ENCODE peak calls at places on chromosomes 2 and 18, in ten cellular contexts. U is Peyer's patch; P is A549; S is mammary epithelial cell; Y is right atrium auricular region; X is psoas muscle; I is endodermal cell; G is right lobe of liver; E is CD8-positive, alpha-beta T cell; K is IMR-90. A is an unnamed sample. For H3K4me1, the result is how much of the 10 kb centered on the place peaks cover.

GRCh38 chr18:25299426-25299825 is 52.5 kb downstream of the ZNF521 start:
- DNase-seq in U (no peak), P (no peak), S (peak), Y (no peak), X (no peak), I (no peak), G (no peak), E (no peak), K (peak), A (no peak)

GRCh38 chr2:158052761-158053160 is 48.9 kb upstream of the UPP2 start:
- DNase-seq in U (no peak), P (no peak), S (no peak), Y (no peak), X (no peak), I (no peak), G (no peak), E (no peak), K (no peak), A (no peak)

GRCh38 chr2:15708865-15709820 is 117.5 kb downstream of the DDX1 start:
- DNase-seq in U (no peak), P (no peak), S (no peak), Y (no peak), X (no peak), I (no peak), G (no peak), E (no peak), K (no peak), A (no peak)

GRCh38 chr2:17584689-17585088 is 44.2 kb downstream of the VSNL1 start:
- DNase-seq in U (no peak), P (no peak), S (no peak), Y (no peak), X (no peak), I (no peak), G (no peak), E (no peak), K (no peak), A (no peak)

GRCh38 chr2:127482031-127482430 is 44.3 kb downstream of the IWS1 start:
- DNase-seq in U (no peak), P (no peak), S (no peak), Y (no peak), X (no peak), I (no peak), G (no peak), E (no peak), K (no peak), A (no peak)

GRCh38 chr2:30514134-30514860 is 67.3 kb downstream of the LCLAT1 start:
- DNase-seq in U (no peak), P (no peak), S (peak), Y (no peak), X (no peak), I (no peak), G (peak), E (no peak), K (peak), A (peak)

GRCh38 chr2:26687328-26687727 is 5.2 kb upstream of the KCNK3 start:
- DNase-seq in U (no peak), P (no peak), S (peak), Y (no peak), X (no peak), I (no peak), G (no peak), E (no peak), K (no peak), A (no peak)

GRCh38 chr2:176074919-176075425 is 8.8 kb downstream of the EVX2 start:
- DNase-seq in U (no peak), P (no peak), S (no peak), Y (no peak), X (no peak), I (no peak), G (no peak), E (no peak), K (no peak), A (no peak)

GRCh38 chr2:113966832-113967231 is 76.9 kb downstream of the ACTR3 start:
- DNase-seq in U (no peak), P (peak), S (no peak), Y (no peak), X (no peak), I (no peak), G (no peak), E (no peak), K (peak), A (no peak)

GRCh38 chr2:207155516-207155915 is 10.2 kb downstream of the KLF7 start:
- DNase-seq in U (no peak), P (no peak), S (no peak), Y (no peak), X (no peak), I (no peak), G (no peak), E (no peak), K (no peak), A (no peak)

GRCh38 chr2:175880-176800 is 87.7 kb downstream of the SH3YL1 start:
- DNase-seq in U (peak), P (no peak), S (peak), Y (no peak), X (no peak), I (no peak), G (no peak), E (peak), K (peak), A (no peak)

GRCh38 chr2:240917009-240917683 is 11.0 kb downstream of the CROCC2 start:
- DNase-seq in U (no peak), P (no peak), S (no peak), Y (no peak), X (peak), I (peak), G (peak), E (no peak), K (no peak), A (peak)

GRCh38 chr2:136492901-136493300 is 272.4 kb upstream of the THSD7B start:
- DNase-seq in U (no peak), P (no peak), S (no peak), Y (no peak), X (no peak), I (no peak), G (no peak), E (no peak), K (no peak), A (no peak)

GRCh38 chr2:216918088-216918680 is 58.3 kb upstream of the TNP1 start:
- DNase-seq in U (no peak), P (peak), S (peak), Y (no peak), X (peak), I (peak), G (no peak), E (no peak), K (peak), A (peak)

GRCh38 chr2:75375646-75376582 is 176.6 kb upstream of the TACR1 start:
- DNase-seq in U (no peak), P (no peak), S (peak), Y (no peak), X (no peak), I (no peak), G (no peak), E (no peak), K (peak), A (no peak)

GRCh38 chr2:206274434-206275273 is at the start of gene ZDBF2:
- DNase-seq in U (peak), P (peak), S (peak), Y (no peak), X (peak), I (peak), G (peak), E (no peak), K (peak), A (peak)

GRCh38 chr2:15154289-15154688 is 406.8 kb downstream of the NBAS start:
- DNase-seq in U (no peak), P (no peak), S (peak), Y (no peak), X (no peak), I (no peak), G (no peak), E (no peak), K (peak), A (no peak)

GRCh38 chr2:55482186-55482945 is 37.2 kb upstream of the CFAP36 start:
- DNase-seq in U (no peak), P (peak), S (no peak), Y (no peak), X (no peak), I (no peak), G (no peak), E (no peak), K (peak), A (peak)

GRCh38 chr18:75276813-75277628 is 66.4 kb downstream of the TSHZ1 start:
- DNase-seq in U (no peak), P (no peak), S (no peak), Y (no peak), X (no peak), I (no peak), G (no peak), E (no peak), K (peak), A (no peak)

GRCh38 chr2:29920130-29920577 is 1.2 kb downstream of the ALK start:
- DNase-seq in U (no peak), P (peak), S (peak), Y (no peak), X (peak), I (peak), G (no peak), E (peak), K (no peak), A (peak)

GRCh38 chr2:36678856-36679255 is 17.7 kb upstream of the VIT start:
- DNase-seq in U (no peak), P (peak), S (no peak), Y (no peak), X (no peak), I (no peak), G (no peak), E (no peak), K (no peak), A (no peak)

GRCh38 chr2:205696541-205697441 is 14.5 kb downstream of the NRP2 start:
- DNase-seq in U (no peak), P (peak), S (no peak), Y (no peak), X (no peak), I (peak), G (no peak), E (no peak), K (peak), A (peak)

GRCh38 chr18:616380-616995 is 19.7 kb downstream of the CLUL1 start:
- DNase-seq in U (no peak), P (peak), S (peak), Y (no peak), X (no peak), I (no peak), G (no peak), E (no peak), K (peak), A (no peak)

GRCh38 chr2:20682166-20682565 is 15.2 kb downstream of the GDF7 start:
- DNase-seq in U (no peak), P (no peak), S (no peak), Y (no peak), X (no peak), I (peak), G (no peak), E (no peak), K (peak), A (no peak)

GRCh38 chr2:231523451-231524266 is 6.6 kb downstream of the NMUR1 start:
- DNase-seq in U (no peak), P (no peak), S (no peak), Y (no peak), X (no peak), I (no peak), G (no peak), E (peak), K (no peak), A (no peak)

GRCh38 chr2:103435010-103435409 is 673.2 kb downstream of the TMEM182 start:
- DNase-seq in U (no peak), P (no peak), S (peak), Y (no peak), X (no peak), I (no peak), G (no peak), E (no peak), K (no peak), A (no peak)

GRCh38 chr2:127377262-127377661 is 10.5 kb downstream of the MAP3K2 start:
- DNase-seq in U (no peak), P (no peak), S (no peak), Y (no peak), X (no peak), I (no peak), G (no peak), E (no peak), K (peak), A (no peak)

GRCh38 chr18:23114911-23115310 is 20.4 kb upstream of the CABLES1 start:
- DNase-seq in U (no peak), P (peak), S (no peak), Y (no peak), X (no peak), I (no peak), G (no peak), E (no peak), K (peak), A (no peak)

GRCh38 chr18:54983041-54983686 is 23.9 kb upstream of the CCDC68 start:
- DNase-seq in U (no peak), P (peak), S (peak), Y (no peak), X (no peak), I (no peak), G (no peak), E (no peak), K (peak), A (no peak)

DNA sequence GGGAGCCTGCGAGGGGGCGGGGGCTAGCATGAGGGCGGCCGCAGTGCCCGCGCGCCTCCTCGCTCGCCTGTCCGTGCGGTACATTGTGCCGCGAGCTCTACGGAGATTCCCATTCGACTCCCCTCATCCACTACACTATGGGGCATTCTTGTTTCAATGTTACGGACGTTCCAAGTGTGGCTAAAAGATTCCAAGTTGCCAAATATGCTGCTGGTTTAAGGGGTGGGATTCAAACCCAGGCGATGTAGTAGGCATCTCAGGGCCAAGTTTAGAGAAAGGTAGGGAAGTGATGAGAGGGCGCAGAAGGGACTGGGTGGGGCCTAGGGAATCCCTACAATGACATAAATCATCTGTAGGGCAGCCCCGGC is 10.0 kb upstream of the CRYBA2 start:
- DNase-seq in U (no peak), P (no peak), S (no peak), Y (no peak), X (no peak), I (no peak), G (no peak), E (no peak), K (no peak), A (no peak)
- H3K4me3 ChIP-seq in U (peak), P (peak), S (no peak), Y (no peak), X (peak), I (peak), G (no peak), E (peak), K (no peak), A (peak)

DNA sequence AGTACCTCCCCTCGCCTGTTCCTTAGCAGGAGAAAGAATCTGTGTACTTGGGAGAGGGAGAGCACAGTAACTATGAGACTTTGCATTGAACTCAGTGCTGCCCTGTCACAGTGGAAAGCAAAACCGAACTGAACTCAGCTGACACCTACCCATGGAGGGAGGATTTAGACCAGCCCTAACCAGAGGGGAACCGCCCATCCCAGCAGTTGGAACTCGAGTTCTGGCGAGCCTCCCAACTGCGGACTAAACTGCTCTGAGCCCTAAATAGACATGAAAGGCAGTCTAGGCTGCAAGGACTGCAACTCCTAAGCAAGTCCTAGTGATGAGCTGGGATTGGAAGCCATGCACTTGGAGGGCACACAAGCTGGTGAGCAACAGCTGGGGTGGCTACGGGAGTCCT is 110.4 kb downstream of the GRB14 start:
- DNase-seq in U (no peak), P (no peak), S (no peak), Y (no peak), X (peak), I (no peak), G (no peak), E (no peak), K (no peak), A (no peak)
- H3K4me1 ChIP-seq in U (under half), P (under half), S (under half), Y (under half), X (under half), I (under half), G (under half), E (under half), K (under half), A (under half)

DNA sequence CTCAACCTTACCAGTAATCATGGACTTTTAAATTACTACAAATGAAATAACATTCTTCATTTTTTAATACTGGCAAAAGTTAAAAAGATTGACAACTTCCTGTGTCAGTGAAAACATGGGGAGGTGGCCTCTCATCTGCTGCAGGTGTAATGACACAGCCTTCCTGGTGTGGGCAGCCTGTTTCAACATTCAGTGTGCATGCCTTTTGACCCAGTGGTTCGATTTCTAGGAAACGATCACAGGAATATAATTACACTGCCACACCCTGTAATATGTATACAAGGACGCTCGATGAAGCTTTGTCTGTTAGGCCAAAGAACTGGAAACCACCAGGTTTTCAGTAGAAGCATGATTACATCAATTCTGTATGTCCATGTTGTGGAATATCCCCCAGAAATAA is 68.7 kb downstream of the MTHFD2 start:
- DNase-seq in U (peak), P (peak), S (peak), Y (no peak), X (no peak), I (peak), G (no peak), E (peak), K (no peak), A (peak)
- TF ChIP-seq CTCF in U (peak), P (peak), S (peak), Y (peak), X (no peak), I (peak), G (peak), E (peak), K (no peak), A (peak)

DNA sequence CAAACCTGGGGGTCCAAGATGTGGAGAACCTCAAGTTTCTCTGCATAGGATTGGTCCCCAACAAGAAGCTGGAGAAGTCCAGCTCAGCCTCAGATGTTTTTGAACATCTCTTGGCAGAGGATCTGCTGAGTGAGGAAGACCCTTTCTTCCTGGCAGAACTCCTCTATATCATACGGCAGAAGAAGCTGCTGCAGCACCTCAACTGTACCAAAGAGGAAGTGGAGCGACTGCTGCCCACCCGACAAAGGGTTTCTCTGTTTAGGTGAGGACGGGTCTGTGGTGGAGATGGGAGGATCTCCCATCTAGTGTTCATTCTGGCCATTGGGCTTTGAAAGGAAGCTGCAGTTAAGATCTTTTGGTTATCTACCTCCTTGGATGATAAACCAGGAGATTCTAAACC is 2.9 kb downstream of the CASP10 start:
- DNase-seq in U (no peak), P (no peak), S (no peak), Y (no peak), X (no peak), I (no peak), G (no peak), E (no peak), K (no peak), A (no peak)
- H3K4me3 ChIP-seq in U (no peak), P (no peak), S (no peak), Y (no peak), X (peak), I (no peak), G (no peak), E (peak), K (no peak), A (no peak)